ENCODE peak calls at places on chromosomes 16 and 17, in nine cellular contexts. One of them, this sample, is unnamed.
A peak's percentile ranks its signal among the peaks of the same experiment; 100 is the strongest.

GRCh38 chr16:50724237-50724747 is 17.6 kb upstream of the CYLD start:
- DNase-seq in suprapubic skin: no peak
- DNase-seq in gastrocnemius medialis: no peak
- DNase-seq in HCT116: no peak
- DNase-seq in ovary: no peak
- DNase-seq in H1: no peak
- DNase-seq in psoas muscle: no peak
- DNase-seq in A549: no peak
- DNase-seq in stomach: no peak
- DNase-seq in this sample: no peak

GRCh38 chr17:45813051-45813731 is 29.1 kb downstream of the CRHR1 start:
- DNase-seq in stomach: no peak
- DNase-seq in H1: peak; percentile 80
- DNase-seq in suprapubic skin: no peak
- DNase-seq in A549: no peak
- DNase-seq in gastrocnemius medialis: no peak
- DNase-seq in HCT116: no peak
- DNase-seq in psoas muscle: no peak
- DNase-seq in ovary: no peak
- DNase-seq in this sample: no peak

GRCh38 chr17:9230346-9230745 is 209.0 kb downstream of the NTN1 start:
- DNase-seq in suprapubic skin: no peak
- DNase-seq in HCT116: no peak
- DNase-seq in psoas muscle: peak; percentile 46
- DNase-seq in A549: no peak
- DNase-seq in H1: no peak
- DNase-seq in ovary: no peak
- DNase-seq in gastrocnemius medialis: no peak
- DNase-seq in stomach: no peak
- DNase-seq in this sample: no peak

GRCh38 chr17:40399185-40399584 is 18.5 kb downstream of the TOP2A start:
- DNase-seq in H1: no peak
- DNase-seq in psoas muscle: no peak
- DNase-seq in ovary: no peak
- DNase-seq in HCT116: peak; percentile 32
- DNase-seq in stomach: no peak
- DNase-seq in suprapubic skin: no peak
- DNase-seq in gastrocnemius medialis: no peak
- DNase-seq in A549: peak; percentile 78
- DNase-seq in this sample: no peak

GRCh38 chr16:4852221-4852872 is 5.1 kb downstream of the UBN1 start:
- DNase-seq in ovary: no peak
- DNase-seq in gastrocnemius medialis: no peak
- DNase-seq in stomach: no peak
- DNase-seq in A549: peak; percentile 27
- DNase-seq in suprapubic skin: no peak
- DNase-seq in H1: no peak
- DNase-seq in HCT116: no peak
- DNase-seq in psoas muscle: no peak
- DNase-seq in this sample: no peak

GRCh38 chr17:8163978-8164814 is 1.4 kb upstream of the VAMP2 start:
- DNase-seq in H1: no peak
- DNase-seq in A549: peak; percentile 76
- DNase-seq in suprapubic skin: peak; percentile 93
- DNase-seq in gastrocnemius medialis: peak; percentile 74
- DNase-seq in HCT116: no peak
- DNase-seq in psoas muscle: peak; percentile 91
- DNase-seq in stomach: peak; percentile 55
- DNase-seq in ovary: peak; percentile 78
- DNase-seq in this sample: peak; percentile 79

GRCh38 chr16:66750279-66751134 is 902 bp downstream of the DYNC1LI2 start:
- DNase-seq in HCT116: no peak
- DNase-seq in A549: no peak
- DNase-seq in gastrocnemius medialis: no peak
- DNase-seq in ovary: no peak
- DNase-seq in psoas muscle: no peak
- DNase-seq in stomach: no peak
- DNase-seq in H1: no peak
- DNase-seq in suprapubic skin: no peak
- DNase-seq in this sample: no peak

GRCh38 chr16:65754799-65755691 is 611.4 kb upstream of the CDH5 start:
- DNase-seq in H1: no peak
- DNase-seq in stomach: no peak
- DNase-seq in ovary: peak; percentile 75
- DNase-seq in suprapubic skin: no peak
- DNase-seq in HCT116: no peak
- DNase-seq in gastrocnemius medialis: no peak
- DNase-seq in psoas muscle: no peak
- DNase-seq in A549: no peak
- DNase-seq in this sample: no peak

GRCh38 chr17:42494673-42495072 is 36.0 kb downstream of the ATP6V0A1 start:
- DNase-seq in psoas muscle: no peak
- DNase-seq in A549: no peak
- DNase-seq in suprapubic skin: no peak
- DNase-seq in ovary: no peak
- DNase-seq in stomach: no peak
- DNase-seq in HCT116: no peak
- DNase-seq in gastrocnemius medialis: no peak
- DNase-seq in H1: no peak
- DNase-seq in this sample: no peak

GRCh38 chr16:89615596-89616090 is 2.2 kb downstream of the DPEP1 start:
- DNase-seq in suprapubic skin: no peak
- DNase-seq in psoas muscle: no peak
- DNase-seq in ovary: no peak
- DNase-seq in H1: peak; percentile 92
- DNase-seq in A549: no peak
- DNase-seq in stomach: peak; percentile 47
- DNase-seq in HCT116: no peak
- DNase-seq in gastrocnemius medialis: no peak
- DNase-seq in this sample: no peak

GRCh38 chr16:89613954-89614459 is 565 bp downstream of the DPEP1 start:
- DNase-seq in stomach: no peak
- DNase-seq in psoas muscle: no peak
- DNase-seq in suprapubic skin: no peak
- DNase-seq in HCT116: no peak
- DNase-seq in H1: no peak
- DNase-seq in gastrocnemius medialis: no peak
- DNase-seq in A549: no peak
- DNase-seq in ovary: no peak
- DNase-seq in this sample: no peak

GRCh38 chr16:89612415-89612814 is 1.0 kb upstream of the DPEP1 start:
- DNase-seq in stomach: no peak
- DNase-seq in psoas muscle: no peak
- DNase-seq in suprapubic skin: no peak
- DNase-seq in H1: no peak
- DNase-seq in ovary: no peak
- DNase-seq in A549: no peak
- DNase-seq in HCT116: no peak
- DNase-seq in gastrocnemius medialis: no peak
- DNase-seq in this sample: no peak

GRCh38 chr16:89615176-89615575 is 1.7 kb downstream of the DPEP1 start:
- DNase-seq in HCT116: no peak
- DNase-seq in ovary: no peak
- DNase-seq in H1: no peak
- DNase-seq in suprapubic skin: no peak
- DNase-seq in stomach: no peak
- DNase-seq in gastrocnemius medialis: no peak
- DNase-seq in A549: no peak
- DNase-seq in psoas muscle: no peak
- DNase-seq in this sample: no peak

DNA sequence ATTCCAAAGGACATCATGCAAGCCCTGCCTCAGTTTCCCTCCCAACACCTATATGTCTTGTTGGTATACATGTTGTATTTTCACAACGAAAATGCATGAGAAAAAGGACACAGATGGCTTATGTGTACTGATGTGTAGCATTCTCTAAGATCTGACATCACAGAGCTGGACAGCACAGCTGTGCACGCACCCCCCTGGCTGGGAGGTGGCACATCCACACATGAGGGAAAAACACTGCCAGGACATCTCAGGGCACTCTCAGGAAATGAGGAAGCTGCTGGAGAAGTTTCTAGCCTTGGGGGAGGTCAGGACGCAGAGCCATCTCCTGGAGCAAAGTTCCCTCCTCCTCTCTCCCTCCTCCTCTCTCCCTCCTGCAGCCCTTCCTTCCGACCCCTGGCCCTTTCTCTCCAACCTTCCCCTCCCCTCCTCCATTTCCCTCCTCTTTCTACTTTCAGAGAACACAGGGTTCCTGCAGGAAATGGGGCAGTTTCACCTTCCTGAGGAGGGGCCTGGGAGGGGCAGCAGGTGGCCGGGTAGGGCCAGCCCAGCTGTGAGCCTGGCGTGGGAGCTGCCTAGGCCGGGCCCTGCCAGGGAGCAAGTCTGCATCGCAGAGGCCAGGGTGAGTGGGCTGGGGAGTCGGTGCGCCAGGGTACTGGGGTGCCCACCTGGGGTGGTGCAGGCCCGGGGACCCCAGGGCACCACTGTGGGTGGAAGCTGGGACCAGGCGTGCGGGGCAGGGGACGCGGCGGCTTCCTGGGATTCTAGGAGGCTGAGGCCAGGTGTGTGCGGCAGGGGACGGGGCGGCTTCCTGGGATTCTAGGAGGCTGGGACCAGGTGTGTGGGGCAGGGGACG is at the start of gene DPEP1:
- DNase-seq in stomach: no peak
- DNase-seq in A549: no peak
- DNase-seq in gastrocnemius medialis: no peak
- DNase-seq in ovary: no peak
- DNase-seq in suprapubic skin: no peak
- DNase-seq in H1: peak; percentile 61
- DNase-seq in psoas muscle: no peak
- DNase-seq in HCT116: no peak
- DNase-seq in this sample: no peak
- H3K4me3 ChIP-seq in stomach: no peak within 1 kb of the TSS
- H3K4me3 ChIP-seq in A549: no peak within 1 kb of the TSS
- H3K4me3 ChIP-seq in gastrocnemius medialis: no peak within 1 kb of the TSS
- H3K4me3 ChIP-seq in ovary: no peak within 1 kb of the TSS
- H3K4me3 ChIP-seq in suprapubic skin: no peak within 1 kb of the TSS
- H3K4me3 ChIP-seq in H1: no peak within 1 kb of the TSS
- H3K4me3 ChIP-seq in psoas muscle: no peak within 1 kb of the TSS
- H3K4me3 ChIP-seq in HCT116: no peak within 1 kb of the TSS
- H3K4me3 ChIP-seq in this sample: no peak within 1 kb of the TSS

GRCh38 chr17:71521724-71522123 is 599.1 kb upstream of the SOX9 start:
- DNase-seq in H1: no peak
- DNase-seq in psoas muscle: no peak
- DNase-seq in gastrocnemius medialis: no peak
- DNase-seq in ovary: no peak
- DNase-seq in suprapubic skin: no peak
- DNase-seq in stomach: no peak
- DNase-seq in HCT116: no peak
- DNase-seq in A549: no peak
- DNase-seq in this sample: no peak

GRCh38 chr17:71516149-71516548 is 604.7 kb upstream of the SOX9 start:
- DNase-seq in H1: no peak
- DNase-seq in A549: no peak
- DNase-seq in suprapubic skin: no peak
- DNase-seq in HCT116: no peak
- DNase-seq in psoas muscle: no peak
- DNase-seq in stomach: no peak
- DNase-seq in gastrocnemius medialis: no peak
- DNase-seq in ovary: no peak
- DNase-seq in this sample: no peak

GRCh38 chr17:71522383-71522782 is 598.4 kb upstream of the SOX9 start:
- DNase-seq in psoas muscle: no peak
- DNase-seq in A549: no peak
- DNase-seq in ovary: no peak
- DNase-seq in H1: no peak
- DNase-seq in gastrocnemius medialis: no peak
- DNase-seq in suprapubic skin: no peak
- DNase-seq in HCT116: no peak
- DNase-seq in stomach: no peak
- DNase-seq in this sample: no peak

GRCh38 chr17:71519285-71519684 is 601.5 kb upstream of the SOX9 start:
- DNase-seq in ovary: no peak
- DNase-seq in gastrocnemius medialis: no peak
- DNase-seq in psoas muscle: no peak
- DNase-seq in A549: no peak
- DNase-seq in HCT116: no peak
- DNase-seq in stomach: no peak
- DNase-seq in suprapubic skin: no peak
- DNase-seq in H1: no peak
- DNase-seq in this sample: no peak
- TF ChIP-seq CTCF in ovary: no peak
- TF ChIP-seq CTCF in gastrocnemius medialis: no peak
- TF ChIP-seq CTCF in psoas muscle: no peak
- TF ChIP-seq CTCF in A549: no peak
- TF ChIP-seq CTCF in HCT116: no peak
- TF ChIP-seq CTCF in stomach: no peak
- TF ChIP-seq CTCF in suprapubic skin: no peak
- TF ChIP-seq CTCF in H1: no peak
- TF ChIP-seq CTCF in this sample: no peak

GRCh38 chr17:48871035-48871550 is 21.5 kb upstream of the ATP5MC1 start:
- DNase-seq in ovary: no peak
- DNase-seq in stomach: no peak
- DNase-seq in H1: no peak
- DNase-seq in HCT116: no peak
- DNase-seq in A549: no peak
- DNase-seq in gastrocnemius medialis: no peak
- DNase-seq in suprapubic skin: no peak
- DNase-seq in psoas muscle: no peak
- DNase-seq in this sample: no peak

GRCh38 chr17:48871551-48872351 is 20.8 kb upstream of the ATP5MC1 start:
- DNase-seq in ovary: peak; percentile 32
- DNase-seq in H1: no peak
- DNase-seq in gastrocnemius medialis: no peak
- DNase-seq in stomach: peak; percentile 79
- DNase-seq in HCT116: no peak
- DNase-seq in suprapubic skin: no peak
- DNase-seq in psoas muscle: peak; percentile 65
- DNase-seq in A549: peak; percentile 93
- DNase-seq in this sample: no peak

GRCh38 chr17:48869821-48870318 is 22.7 kb upstream of the ATP5MC1 start:
- DNase-seq in A549: no peak
- DNase-seq in HCT116: no peak
- DNase-seq in psoas muscle: no peak
- DNase-seq in ovary: no peak
- DNase-seq in gastrocnemius medialis: no peak
- DNase-seq in stomach: no peak
- DNase-seq in H1: no peak
- DNase-seq in suprapubic skin: no peak
- DNase-seq in this sample: no peak

GRCh38 chr17:48873696-48874443 is 18.7 kb upstream of the ATP5MC1 start:
- DNase-seq in psoas muscle: no peak
- DNase-seq in A549: no peak
- DNase-seq in suprapubic skin: no peak
- DNase-seq in stomach: no peak
- DNase-seq in gastrocnemius medialis: no peak
- DNase-seq in HCT116: no peak
- DNase-seq in ovary: no peak
- DNase-seq in H1: no peak
- DNase-seq in this sample: no peak

GRCh38 chr17:48873212-48873611 is 19.4 kb upstream of the ATP5MC1 start:
- DNase-seq in suprapubic skin: no peak
- DNase-seq in H1: no peak
- DNase-seq in stomach: no peak
- DNase-seq in ovary: no peak
- DNase-seq in HCT116: no peak
- DNase-seq in gastrocnemius medialis: no peak
- DNase-seq in A549: no peak
- DNase-seq in psoas muscle: no peak
- DNase-seq in this sample: no peak
- H3K27ac ChIP-seq in suprapubic skin: no peak overlapping the region
- H3K27ac ChIP-seq in H1: no peak overlapping the region
- H3K27ac ChIP-seq in stomach: no peak overlapping the region
- H3K27ac ChIP-seq in ovary: no peak overlapping the region
- H3K27ac ChIP-seq in HCT116: no peak overlapping the region
- H3K27ac ChIP-seq in gastrocnemius medialis: peak overlapping the region; percentile 79
- H3K27ac ChIP-seq in A549: peak overlapping the region; percentile 90
- H3K27ac ChIP-seq in psoas muscle: peak overlapping the region; percentile 3
- H3K27ac ChIP-seq in this sample: no peak overlapping the region

GRCh38 chr16:3186946-3187690 is 886 bp upstream of the OR1F1 start:
- DNase-seq in psoas muscle: no peak
- DNase-seq in suprapubic skin: no peak
- DNase-seq in H1: no peak
- DNase-seq in ovary: no peak
- DNase-seq in stomach: no peak
- DNase-seq in HCT116: no peak
- DNase-seq in A549: no peak
- DNase-seq in gastrocnemius medialis: no peak
- DNase-seq in this sample: no peak
- H3K4me3 ChIP-seq in psoas muscle: no peak overlapping the region
- H3K4me3 ChIP-seq in suprapubic skin: no peak overlapping the region
- H3K4me3 ChIP-seq in H1: no peak overlapping the region
- H3K4me3 ChIP-seq in ovary: no peak overlapping the region
- H3K4me3 ChIP-seq in stomach: no peak overlapping the region
- H3K4me3 ChIP-seq in HCT116: no peak overlapping the region
- H3K4me3 ChIP-seq in A549: no peak overlapping the region
- H3K4me3 ChIP-seq in gastrocnemius medialis: no peak overlapping the region
- H3K4me3 ChIP-seq in this sample: no peak overlapping the region

This sample was measured in tibial artery.